ENCODE peak calls at places on chromosomes 13 and 19, in four cellular contexts. S is T follicular helper cell, N is fibroblast of lung, A is psoas muscle. Y is an unnamed sample.

GRCh38 chr13:101785858-101786257 is 333.4 kb downstream of the ITGBL1 start:
- DNase-seq in S (no peak), N (peak), A (no peak), Y (no peak)

GRCh38 chr13:51394724-51395123 is 55.2 kb downstream of the SERPINE3 start:
- DNase-seq in S (no peak), N (no peak), A (no peak), Y (no peak)

GRCh38 chr19:16561382-16561781 is 10.8 kb downstream of the SLC35E1 start:
- DNase-seq in S (no peak), N (no peak), A (peak), Y (no peak)

GRCh38 chr13:98792784-98793183 is 40.3 kb upstream of the SLC15A1 start:
- DNase-seq in S (no peak), N (no peak), A (no peak), Y (no peak)

GRCh38 chr19:9427941-9428340 is 7.4 kb downstream of the ZNF266 start:
- DNase-seq in S (no peak), N (no peak), A (no peak), Y (no peak)

GRCh38 chr19:42290523-42291436 is 11.2 kb upstream of the PRR19 start:
- DNase-seq in S (peak), N (no peak), A (peak), Y (no peak)

GRCh38 chr13:50344717-50345116 is 329.5 kb downstream of the KCNRG start:
- DNase-seq in S (no peak), N (no peak), A (no peak), Y (no peak)

GRCh38 chr13:106178816-106179215 is 356.6 kb downstream of the EFNB2 start:
- DNase-seq in S (no peak), N (no peak), A (no peak), Y (no peak)

GRCh38 chr13:111659842-111660241 is 339.4 kb downstream of the TEX29 start:
- DNase-seq in S (no peak), N (no peak), A (no peak), Y (no peak)

GRCh38 chr13:103156346-103156998 is 90.3 kb upstream of the SLC10A2 start:
- DNase-seq in S (no peak), N (no peak), A (no peak), Y (no peak)

GRCh38 chr19:47848425-47848824 is 10.6 kb upstream of the TPRX2 start:
- DNase-seq in S (no peak), N (no peak), A (no peak), Y (no peak)

Y was measured in foreskin keratinocyte.